ENCODE peak calls at places on chromosomes 11 and 22, in eight cellular contexts. One of them, this sample, is unnamed.

GRCh38 chr22:19382240-19382639 is 49.3 kb downstream of the HIRA start:
- DNase-seq in stimulated activated CD4-positive, alpha-beta T cell treated with anti-CD3 and anti-CD28 coated beads, Interleukin-1b, Interleukin-23, amount 100 ng/mL, for 4 hours: no peak
- DNase-seq in activated CD4-positive, alpha-beta T cell treated with anti-CD3 and anti-CD28 coated beads, Interleukin-2, amount 50 U/mL, for 24 hours: no peak
- DNase-seq in SK-MEL-5: no peak
- DNase-seq in GOT3: no peak
- DNase-seq in hepatic stellate cell: no peak
- DNase-seq in germinal center: no peak
- DNase-seq in naive B cell: no peak
- DNase-seq in this sample: no peak

GRCh38 chr22:41762980-41763779 is 37.3 kb upstream of the CCDC134 start:
- DNase-seq in stimulated activated CD4-positive, alpha-beta T cell treated with anti-CD3 and anti-CD28 coated beads, Interleukin-1b, Interleukin-23, amount 100 ng/mL, for 4 hours: no peak
- DNase-seq in activated CD4-positive, alpha-beta T cell treated with anti-CD3 and anti-CD28 coated beads, Interleukin-2, amount 50 U/mL, for 24 hours: no peak
- DNase-seq in naive B cell: no peak
- DNase-seq in germinal center: peak; percentile 45
- DNase-seq in GOT3: no peak
- DNase-seq in SK-MEL-5: peak; percentile 68
- DNase-seq in hepatic stellate cell: no peak
- DNase-seq in this sample: no peak

GRCh38 chr11:113796663-113797259 is 17.2 kb downstream of the CLDN25 start:
- DNase-seq in GOT3: no peak
- DNase-seq in hepatic stellate cell: peak; percentile 63
- DNase-seq in SK-MEL-5: peak; percentile 62
- DNase-seq in stimulated activated CD4-positive, alpha-beta T cell treated with anti-CD3 and anti-CD28 coated beads, Interleukin-1b, Interleukin-23, amount 100 ng/mL, for 4 hours: no peak
- DNase-seq in naive B cell: peak; percentile 10
- DNase-seq in germinal center: peak; percentile 31
- DNase-seq in activated CD4-positive, alpha-beta T cell treated with anti-CD3 and anti-CD28 coated beads, Interleukin-2, amount 50 U/mL, for 24 hours: no peak
- DNase-seq in this sample: peak; percentile 8

GRCh38 chr22:28560005-28560742 is 119.5 kb downstream of the TTC28 start:
- DNase-seq in GOT3: no peak
- DNase-seq in SK-MEL-5: no peak
- DNase-seq in hepatic stellate cell: peak; percentile 23
- DNase-seq in activated CD4-positive, alpha-beta T cell treated with anti-CD3 and anti-CD28 coated beads, Interleukin-2, amount 50 U/mL, for 24 hours: no peak
- DNase-seq in naive B cell: no peak
- DNase-seq in stimulated activated CD4-positive, alpha-beta T cell treated with anti-CD3 and anti-CD28 coated beads, Interleukin-1b, Interleukin-23, amount 100 ng/mL, for 4 hours: no peak
- DNase-seq in germinal center: no peak
- DNase-seq in this sample: no peak

GRCh38 chr22:37501176-37501609 is 15.0 kb upstream of the MFNG start:
- DNase-seq in naive B cell: no peak
- DNase-seq in germinal center: no peak
- DNase-seq in stimulated activated CD4-positive, alpha-beta T cell treated with anti-CD3 and anti-CD28 coated beads, Interleukin-1b, Interleukin-23, amount 100 ng/mL, for 4 hours: no peak
- DNase-seq in activated CD4-positive, alpha-beta T cell treated with anti-CD3 and anti-CD28 coated beads, Interleukin-2, amount 50 U/mL, for 24 hours: no peak
- DNase-seq in GOT3: no peak
- DNase-seq in SK-MEL-5: no peak
- DNase-seq in hepatic stellate cell: no peak
- DNase-seq in this sample: no peak

GRCh38 chr11:86182976-86183584 is 61.5 kb upstream of the EED start:
- DNase-seq in activated CD4-positive, alpha-beta T cell treated with anti-CD3 and anti-CD28 coated beads, Interleukin-2, amount 50 U/mL, for 24 hours: peak; percentile 31
- DNase-seq in hepatic stellate cell: no peak
- DNase-seq in SK-MEL-5: no peak
- DNase-seq in GOT3: no peak
- DNase-seq in germinal center: no peak
- DNase-seq in stimulated activated CD4-positive, alpha-beta T cell treated with anti-CD3 and anti-CD28 coated beads, Interleukin-1b, Interleukin-23, amount 100 ng/mL, for 4 hours: peak; percentile 36
- DNase-seq in naive B cell: no peak
- DNase-seq in this sample: no peak

GRCh38 chr11:77204792-77205466 is 76.9 kb downstream of the MYO7A start:
- DNase-seq in naive B cell: no peak
- DNase-seq in activated CD4-positive, alpha-beta T cell treated with anti-CD3 and anti-CD28 coated beads, Interleukin-2, amount 50 U/mL, for 24 hours: no peak
- DNase-seq in SK-MEL-5: no peak
- DNase-seq in stimulated activated CD4-positive, alpha-beta T cell treated with anti-CD3 and anti-CD28 coated beads, Interleukin-1b, Interleukin-23, amount 100 ng/mL, for 4 hours: no peak
- DNase-seq in germinal center: no peak
- DNase-seq in hepatic stellate cell: no peak
- DNase-seq in GOT3: no peak
- DNase-seq in this sample: no peak

GRCh38 chr22:33674357-33674756 is 245.9 kb downstream of the LARGE1 start:
- DNase-seq in SK-MEL-5: no peak
- DNase-seq in activated CD4-positive, alpha-beta T cell treated with anti-CD3 and anti-CD28 coated beads, Interleukin-2, amount 50 U/mL, for 24 hours: no peak
- DNase-seq in stimulated activated CD4-positive, alpha-beta T cell treated with anti-CD3 and anti-CD28 coated beads, Interleukin-1b, Interleukin-23, amount 100 ng/mL, for 4 hours: no peak
- DNase-seq in germinal center: no peak
- DNase-seq in GOT3: no peak
- DNase-seq in hepatic stellate cell: no peak
- DNase-seq in naive B cell: no peak
- DNase-seq in this sample: no peak

GRCh38 chr22:43004362-43005035 is 10.4 kb downstream of the PACSIN2 start:
- DNase-seq in naive B cell: no peak
- DNase-seq in hepatic stellate cell: no peak
- DNase-seq in germinal center: no peak
- DNase-seq in GOT3: no peak
- DNase-seq in SK-MEL-5: no peak
- DNase-seq in stimulated activated CD4-positive, alpha-beta T cell treated with anti-CD3 and anti-CD28 coated beads, Interleukin-1b, Interleukin-23, amount 100 ng/mL, for 4 hours: no peak
- DNase-seq in activated CD4-positive, alpha-beta T cell treated with anti-CD3 and anti-CD28 coated beads, Interleukin-2, amount 50 U/mL, for 24 hours: no peak
- DNase-seq in this sample: no peak

GRCh38 chr11:40290031-40290650 is 1169.3 kb downstream of the LRRC4C start:
- DNase-seq in SK-MEL-5: no peak
- DNase-seq in stimulated activated CD4-positive, alpha-beta T cell treated with anti-CD3 and anti-CD28 coated beads, Interleukin-1b, Interleukin-23, amount 100 ng/mL, for 4 hours: no peak
- DNase-seq in hepatic stellate cell: no peak
- DNase-seq in germinal center: no peak
- DNase-seq in naive B cell: no peak
- DNase-seq in activated CD4-positive, alpha-beta T cell treated with anti-CD3 and anti-CD28 coated beads, Interleukin-2, amount 50 U/mL, for 24 hours: no peak
- DNase-seq in GOT3: no peak
- DNase-seq in this sample: no peak

GRCh38 chr11:10664005-10664404 is 29.6 kb downstream of the IRAG1 start:
- DNase-seq in GOT3: no peak
- DNase-seq in naive B cell: no peak
- DNase-seq in SK-MEL-5: no peak
- DNase-seq in hepatic stellate cell: peak; percentile 44
- DNase-seq in stimulated activated CD4-positive, alpha-beta T cell treated with anti-CD3 and anti-CD28 coated beads, Interleukin-1b, Interleukin-23, amount 100 ng/mL, for 4 hours: no peak
- DNase-seq in germinal center: no peak
- DNase-seq in activated CD4-positive, alpha-beta T cell treated with anti-CD3 and anti-CD28 coated beads, Interleukin-2, amount 50 U/mL, for 24 hours: no peak
- DNase-seq in this sample: no peak

This sample was measured in NCI-H2107.